ENCODE peak calls at places on chromosomes 3 and 15, in eight cellular contexts. A, T, Z, O, Y, H, E and L are unnamed samples.

GRCh38 chr15:88477885-88478284 is 10.4 kb downstream of the MRPS11 start:
- DNase-seq in A (no peak), T (no peak), Z (no peak), O (no peak), Y (no peak), H (no peak), E (no peak), L (no peak)

GRCh38 chr3:67083277-67083676 is 85.2 kb downstream of the KBTBD8 start:
- DNase-seq in A (peak; percentile 63), T (no peak), Z (peak; percentile 7), O (peak; percentile 10), Y (no peak), H (no peak), E (no peak), L (peak; percentile 5)

GRCh38 chr3:186930143-186930638 is at the start of gene ST6GAL1:
- DNase-seq in A (peak; percentile 57), T (peak; percentile 89), Z (peak; percentile 62), O (peak; percentile 64), Y (no peak), H (peak; percentile 85), E (peak; percentile 90), L (peak; percentile 61)

GRCh38 chr3:107208100-107208499 is 169.1 kb upstream of the CCDC54 start:
- DNase-seq in A (peak; percentile 98), T (no peak), Z (no peak), O (no peak), Y (no peak), H (no peak), E (no peak), L (no peak)

GRCh38 chr15:77983708-77984445 is 93.6 kb downstream of the TBC1D2B start:
- DNase-seq in A (no peak), T (no peak), Z (no peak), O (no peak), Y (no peak), H (no peak), E (peak; percentile 13), L (no peak)

GRCh38 chr3:36911990-36912804 is 32.7 kb downstream of the TRANK1 start:
- DNase-seq in A (peak; percentile 48), T (no peak), Z (no peak), O (no peak), Y (no peak), H (no peak), E (no peak), L (no peak)

GRCh38 chr15:80317389-80318169 is 65.6 kb upstream of the CTXND1 start:
- DNase-seq in A (peak; percentile 95), T (no peak), Z (no peak), O (no peak), Y (no peak), H (peak; percentile 47), E (peak; percentile 71), L (no peak)

GRCh38 chr15:101439285-101439919 is 50.1 kb downstream of the PCSK6 start:
- DNase-seq in A (peak; percentile 80), T (no peak), Z (no peak), O (no peak), Y (no peak), H (no peak), E (no peak), L (no peak)

GRCh38 chr3:111747490-111747889 is 111.6 kb upstream of the PHLDB2 start:
- DNase-seq in A (peak; percentile 87), T (no peak), Z (no peak), O (no peak), Y (no peak), H (no peak), E (no peak), L (no peak)

GRCh38 chr3:178003756-178004155 is 532.5 kb upstream of the KCNMB2 start:
- DNase-seq in A (no peak), T (no peak), Z (no peak), O (no peak), Y (no peak), H (no peak), E (no peak), L (no peak)

GRCh38 chr3:13111173-13111873 is 38.1 kb upstream of the IQSEC1 start:
- DNase-seq in A (no peak), T (no peak), Z (no peak), O (no peak), Y (no peak), H (peak; percentile 44), E (peak; percentile 5), L (no peak)

GRCh38 chr3:67154429-67154828 is 156.3 kb downstream of the KBTBD8 start:
- DNase-seq in A (no peak), T (peak; percentile 32), Z (no peak), O (no peak), Y (no peak), H (no peak), E (no peak), L (no peak)